ENCODE peak calls at places on chromosomes 6 and 20, in four cellular contexts. One of them, this sample, is unnamed.

GRCh38 chr6:548091-548490 is 108.8 kb downstream of the HUS1B start:
- DNase-seq in H1: no peak
- DNase-seq in K562: no peak
- DNase-seq in A549: no peak
- DNase-seq in this sample: no peak

GRCh38 chr20:51529027-51529749 is 13.3 kb downstream of the NFATC2 start:
- DNase-seq in H1: no peak
- DNase-seq in K562: peak
- DNase-seq in A549: no peak
- DNase-seq in this sample: no peak

GRCh38 chr6:49499121-49499520 is 602 bp upstream of the GLYATL3 start:
- DNase-seq in K562: no peak
- DNase-seq in H1: no peak
- DNase-seq in A549: no peak
- DNase-seq in this sample: no peak

GRCh38 chr6:4134841-4135664 is at the start of gene ECI2:
- DNase-seq in A549: peak
- DNase-seq in K562: peak
- DNase-seq in H1: peak
- DNase-seq in this sample: peak

GRCh38 chr6:140052757-140053729 is 678.6 kb upstream of the CITED2 start:
- DNase-seq in K562: peak
- DNase-seq in H1: no peak
- DNase-seq in A549: no peak
- DNase-seq in this sample: no peak

GRCh38 chr20:61043681-61044080 is 208.4 kb upstream of the CDH4 start:
- DNase-seq in H1: no peak
- DNase-seq in K562: no peak
- DNase-seq in A549: no peak
- DNase-seq in this sample: no peak

GRCh38 chr6:35036059-35036827 is 104.9 kb downstream of the TCP11 start:
- DNase-seq in H1: no peak
- DNase-seq in A549: no peak
- DNase-seq in K562: no peak
- DNase-seq in this sample: no peak

GRCh38 chr20:58776109-58776508 is 74.6 kb downstream of the GNAS-AS1 start:
- DNase-seq in K562: no peak
- DNase-seq in A549: no peak
- DNase-seq in H1: no peak
- DNase-seq in this sample: no peak

GRCh38 chr6:170222498-170223471 is 68.1 kb downstream of the DLL1 start:
- DNase-seq in K562: no peak
- DNase-seq in A549: no peak
- DNase-seq in H1: peak
- DNase-seq in this sample: no peak

GRCh38 chr20:45886590-45887345 is 654 bp downstream of the SPATA25 start:
- DNase-seq in H1: no peak
- DNase-seq in A549: no peak
- DNase-seq in K562: no peak
- DNase-seq in this sample: no peak

GRCh38 chr20:24497851-24498250 is 28.4 kb downstream of the SYNDIG1 start:
- DNase-seq in K562: no peak
- DNase-seq in A549: no peak
- DNase-seq in H1: no peak
- DNase-seq in this sample: peak

GRCh38 chr20:62707981-62708521 is 585 bp upstream of the NTSR1 start:
- DNase-seq in K562: peak
- DNase-seq in H1: peak
- DNase-seq in A549: peak
- DNase-seq in this sample: no peak

GRCh38 chr20:33062105-33062629 is 8.5 kb downstream of the BPIFB3 start:
- DNase-seq in A549: no peak
- DNase-seq in K562: no peak
- DNase-seq in H1: no peak
- DNase-seq in this sample: no peak

GRCh38 chr6:7156666-7157278 is 49.0 kb downstream of the RREB1 start:
- DNase-seq in K562: no peak
- DNase-seq in A549: no peak
- DNase-seq in H1: no peak
- DNase-seq in this sample: no peak

GRCh38 chr20:12358006-12358654 is 440.4 kb downstream of the BTBD3 start:
- DNase-seq in H1: no peak
- DNase-seq in A549: no peak
- DNase-seq in K562: no peak
- DNase-seq in this sample: no peak

GRCh38 chr20:3405139-3405538 is 2.3 kb downstream of the DNAAF9 start:
- DNase-seq in A549: no peak
- DNase-seq in H1: no peak
- DNase-seq in K562: no peak
- DNase-seq in this sample: no peak

GRCh38 chr6:156889469-156889868 is 112.3 kb downstream of the ARID1B start:
- DNase-seq in A549: no peak
- DNase-seq in K562: no peak
- DNase-seq in H1: no peak
- DNase-seq in this sample: no peak

DNA sequence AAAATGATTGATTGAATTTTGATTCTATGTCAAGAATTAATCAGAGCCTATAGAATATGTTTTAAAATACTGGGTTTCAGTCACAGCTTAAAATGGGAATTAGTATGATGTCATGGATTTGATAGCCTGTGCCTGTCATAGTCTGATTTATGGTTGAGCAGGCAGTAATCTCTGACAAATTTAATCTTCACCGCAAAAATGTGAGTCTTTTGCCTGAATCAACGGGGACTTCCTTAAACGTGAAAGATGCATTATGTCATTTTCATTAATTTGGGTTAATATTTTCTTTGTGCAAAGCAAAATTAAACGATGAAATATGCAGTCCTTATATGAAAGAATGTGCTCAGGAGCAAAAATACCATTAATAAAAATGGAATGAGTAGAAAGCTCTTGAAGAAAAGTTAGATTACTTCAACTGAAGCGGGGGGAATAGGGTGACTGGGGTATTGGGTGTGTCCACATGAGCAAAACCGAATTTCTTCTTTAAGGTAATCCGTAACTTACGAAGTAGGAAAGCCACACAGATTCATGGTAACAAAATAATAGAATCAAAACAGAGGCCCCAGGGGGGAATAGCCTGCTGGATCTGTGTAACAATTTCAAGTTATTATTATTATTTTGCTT is 339.6 kb upstream of the NOX3 start:
- DNase-seq in H1: no peak
- DNase-seq in A549: no peak
- DNase-seq in K562: no peak
- DNase-seq in this sample: no peak
- TF ChIP-seq RNF2 in H1: no peak
- TF ChIP-seq RNF2 in A549: no peak
- TF ChIP-seq RNF2 in K562: no peak
- TF ChIP-seq RNF2 in this sample: no peak

GRCh38 chr20:39070484-39071231 is 108.5 kb downstream of the DHX35 start:
- DNase-seq in A549: no peak
- DNase-seq in K562: no peak
- DNase-seq in H1: no peak
- DNase-seq in this sample: peak
- TF ChIP-seq CHD2 in A549: no peak
- TF ChIP-seq CHD2 in K562: no peak
- TF ChIP-seq CHD2 in H1: no peak
- TF ChIP-seq CHD2 in this sample: no peak

GRCh38 chr6:56643379-56644089 is 845 bp upstream of the DST start:
- DNase-seq in K562: no peak
- DNase-seq in A549: no peak
- DNase-seq in H1: no peak
- DNase-seq in this sample: no peak
- TF ChIP-seq RNF2 in K562: no peak
- TF ChIP-seq RNF2 in A549: no peak
- TF ChIP-seq RNF2 in H1: no peak
- TF ChIP-seq RNF2 in this sample: no peak

DNA sequence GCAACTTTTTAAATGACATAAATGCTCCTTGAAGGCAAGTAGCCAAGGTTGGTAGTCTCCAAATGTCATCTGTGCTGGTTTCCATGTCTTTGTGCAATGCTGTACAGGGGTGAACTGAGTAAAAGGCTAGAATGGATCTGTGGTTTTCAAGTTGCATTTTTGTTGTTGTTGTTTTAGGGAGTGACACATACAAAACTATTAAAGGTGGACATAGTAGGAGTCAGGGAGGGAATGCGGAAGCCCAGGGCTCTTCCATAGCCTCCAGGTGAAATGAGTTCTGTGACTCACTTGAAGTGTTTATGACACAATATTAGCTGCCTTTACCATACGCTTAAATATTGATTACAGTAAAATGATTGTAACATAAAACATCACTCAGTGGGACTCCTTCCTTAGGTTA is 22.5 kb upstream of the QKI start:
- DNase-seq in H1: no peak
- DNase-seq in A549: no peak
- DNase-seq in K562: no peak
- DNase-seq in this sample: no peak
- TF ChIP-seq CHD2 in H1: no peak
- TF ChIP-seq CHD2 in A549: no peak
- TF ChIP-seq CHD2 in K562: no peak
- TF ChIP-seq CHD2 in this sample: no peak

GRCh38 chr6:42841844-42842584 is 37.4 kb upstream of the RPL7L1 start:
- DNase-seq in H1: no peak
- DNase-seq in K562: no peak
- DNase-seq in A549: no peak
- DNase-seq in this sample: no peak

GRCh38 chr6:42848700-42849099 is 30.7 kb upstream of the RPL7L1 start:
- DNase-seq in A549: no peak
- DNase-seq in K562: no peak
- DNase-seq in H1: no peak
- DNase-seq in this sample: no peak

GRCh38 chr6:42846505-42846904 is 32.9 kb upstream of the RPL7L1 start:
- DNase-seq in H1: no peak
- DNase-seq in A549: no peak
- DNase-seq in K562: no peak
- DNase-seq in this sample: no peak

DNA sequence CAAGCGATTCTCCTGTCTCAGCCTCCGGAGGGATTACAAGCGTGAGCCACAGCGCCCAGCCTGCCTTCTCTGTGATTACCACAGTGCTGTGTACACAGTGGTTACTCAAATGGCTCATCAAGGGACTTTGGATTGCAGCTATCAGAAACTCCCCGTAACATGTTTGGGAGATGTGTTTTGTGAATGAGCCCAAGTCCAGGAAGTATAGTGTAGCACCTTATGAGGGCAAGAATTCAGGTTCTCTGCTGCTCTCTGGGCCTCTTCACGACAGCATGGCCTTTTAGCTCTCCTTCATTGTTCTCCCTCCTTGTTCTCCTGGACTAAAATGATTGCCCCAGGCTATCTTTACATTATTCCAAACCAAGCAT is 34.1 kb upstream of the RPL7L1 start:
- DNase-seq in A549: no peak
- DNase-seq in K562: no peak
- DNase-seq in H1: no peak
- DNase-seq in this sample: peak
- TF ChIP-seq RNF2 in A549: no peak
- TF ChIP-seq RNF2 in K562: no peak
- TF ChIP-seq RNF2 in H1: no peak
- TF ChIP-seq RNF2 in this sample: no peak

DNA sequence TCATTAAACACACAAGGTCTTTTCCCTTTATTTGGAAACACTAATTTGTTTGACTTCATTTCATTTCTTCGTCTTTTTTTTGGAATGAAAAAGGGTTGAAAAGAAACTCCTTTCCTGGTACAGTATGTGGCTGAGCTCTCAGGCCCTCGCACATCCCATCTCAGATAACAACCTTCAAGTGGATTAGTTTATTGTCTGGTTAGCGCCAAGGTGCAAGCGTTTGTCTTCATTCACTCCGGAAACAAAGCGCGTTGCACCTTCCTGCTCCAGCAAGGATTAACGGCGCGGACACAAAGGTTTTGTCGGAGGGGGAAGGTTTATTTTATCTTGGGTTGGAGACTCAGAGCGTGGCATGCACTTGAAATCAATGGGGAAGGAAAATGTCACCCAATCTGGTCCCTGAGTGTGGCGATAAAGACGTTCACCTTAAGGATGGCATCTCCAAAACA is 5.3 kb upstream of the NKX2-2 start:
- DNase-seq in H1: no peak
- DNase-seq in A549: no peak
- DNase-seq in K562: no peak
- DNase-seq in this sample: no peak
- TF ChIP-seq CHD2 in H1: no peak
- TF ChIP-seq CHD2 in A549: no peak
- TF ChIP-seq CHD2 in K562: no peak
- TF ChIP-seq CHD2 in this sample: no peak

GRCh38 chr6:29924731-29925130 is 17.6 kb upstream of the HLA-A start:
- DNase-seq in A549: no peak
- DNase-seq in H1: no peak
- DNase-seq in K562: no peak
- DNase-seq in this sample: no peak
- TF ChIP-seq RNF2 in A549: no peak
- TF ChIP-seq RNF2 in H1: no peak
- TF ChIP-seq RNF2 in K562: no peak
- TF ChIP-seq RNF2 in this sample: no peak

DNA sequence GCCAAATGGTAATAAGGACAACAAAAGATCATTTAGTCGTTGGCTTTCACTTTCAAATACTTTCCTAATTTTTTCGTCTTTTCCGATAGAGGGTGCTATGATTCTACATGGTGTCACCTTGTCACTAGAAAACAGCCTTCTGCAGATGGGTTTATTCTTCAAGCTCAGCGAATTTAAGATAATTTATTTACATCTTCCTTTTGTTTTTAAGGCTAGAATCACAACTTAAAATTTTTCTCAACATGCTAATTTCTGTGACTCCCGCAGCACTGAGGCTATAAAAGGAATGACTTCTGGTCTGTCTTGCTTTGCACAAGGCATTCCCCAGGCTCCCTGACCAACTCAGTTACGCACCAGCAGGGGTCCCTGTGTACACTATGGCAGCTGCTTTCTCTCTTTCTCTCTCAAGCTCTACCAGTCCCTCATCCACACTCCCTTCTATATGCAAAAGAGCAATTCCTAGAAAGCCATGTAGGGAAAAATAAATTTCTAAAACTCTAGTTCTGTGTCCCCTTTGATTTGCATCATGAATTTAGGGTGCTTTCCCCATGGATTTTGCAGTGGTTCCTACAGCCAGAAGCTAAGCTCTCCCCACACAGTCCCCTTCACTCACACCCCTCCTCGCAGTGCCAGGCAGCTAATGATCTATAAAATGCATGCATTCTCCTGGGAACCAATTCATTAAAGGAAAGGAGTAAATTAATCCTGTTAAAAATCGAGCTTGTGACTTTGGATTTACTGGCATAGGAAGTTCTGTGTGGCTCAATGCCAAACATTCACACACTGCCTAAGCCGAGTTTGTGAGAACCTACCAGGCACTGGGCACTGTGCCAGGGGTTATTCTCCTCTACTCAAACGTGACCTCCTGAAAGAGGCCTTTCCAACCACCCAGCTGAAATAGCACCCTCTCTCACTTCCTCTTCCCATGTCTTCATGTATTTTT is 74.5 kb downstream of the DCDC2 start:
- DNase-seq in H1: no peak
- DNase-seq in A549: peak
- DNase-seq in K562: peak
- DNase-seq in this sample: peak
- TF ChIP-seq CHD2 in H1: no peak
- TF ChIP-seq CHD2 in A549: no peak
- TF ChIP-seq CHD2 in K562: no peak
- TF ChIP-seq CHD2 in this sample: no peak